ENCODE peak calls at places on chromosomes 13 and 19, in five cellular contexts. A is stomach, W is breast epithelium, P is adrenal gland, T is IMR-90. I is an unnamed sample.

GRCh38 chr13:30577381-30577780 is 40.3 kb upstream of the USPL1 start:
- DNase-seq in T (peak), W (no peak), P (peak), A (no peak), I (no peak)

GRCh38 chr13:72314210-72314609 is 413.2 kb downstream of the MZT1 start:
- DNase-seq in P (no peak), T (no peak), W (no peak), A (no peak), I (no peak)

GRCh38 chr13:73938375-73939070 is 195.7 kb downstream of the KLF12 start:
- DNase-seq in P (no peak), T (peak), A (no peak), W (no peak), I (no peak)

GRCh38 chr19:18156841-18157464 is 4.0 kb downstream of the PIK3R2 start:
- DNase-seq in W (peak), P (peak), A (peak), T (peak), I (peak)

GRCh38 chr13:51913421-51914136 is 51.8 kb downstream of the CCDC70 start:
- DNase-seq in A (no peak), T (no peak), P (no peak), W (no peak), I (no peak)

GRCh38 chr13:77846173-77846572 is 72.5 kb downstream of the EDNRB start:
- DNase-seq in A (no peak), T (no peak), W (no peak), P (no peak), I (no peak)

GRCh38 chr13:95982144-95982543 is 71.1 kb downstream of the UGGT2 start:
- DNase-seq in A (no peak), T (no peak), W (no peak), P (no peak), I (no peak)

GRCh38 chr13:43766766-43767165 is 20.0 kb downstream of the ENOX1 start:
- DNase-seq in W (no peak), T (no peak), A (no peak), P (no peak), I (peak)

GRCh38 chr19:1725100-1726064 is 27.9 kb upstream of the ONECUT3 start:
- DNase-seq in W (no peak), A (peak), T (peak), P (peak), I (peak)

GRCh38 chr13:98409281-98409680 is 167.6 kb downstream of the STK24 start:
- DNase-seq in P (no peak), A (no peak), W (no peak), T (no peak), I (no peak)

GRCh38 chr19:46350758-46351159 is 3.9 kb downstream of the PPP5C start:
- DNase-seq in P (no peak), A (no peak), T (no peak), W (no peak), I (no peak)

GRCh38 chr13:73060251-73061160 is 1.7 kb downstream of the KLF5 start:
- DNase-seq in W (peak), T (peak), A (no peak), P (no peak), I (no peak)

GRCh38 chr13:21234537-21234936 is 58.1 kb downstream of the MRPL57 start:
- DNase-seq in A (no peak), T (no peak), W (no peak), P (no peak), I (no peak)

GRCh38 chr19:10085641-10086031 is 481 bp upstream of the SHFL start:
- DNase-seq in A (no peak), T (no peak), W (no peak), P (peak), I (no peak)

GRCh38 chr19:13557756-13558398 is 51.6 kb upstream of the CACNA1A start:
- DNase-seq in A (no peak), P (no peak), W (no peak), T (no peak), I (no peak)

GRCh38 chr13:27194895-27195764 is 23.5 kb upstream of the USP12 start:
- DNase-seq in W (no peak), A (no peak), P (no peak), T (peak), I (no peak)

GRCh38 chr13:63696055-63696454 is 2280.4 kb upstream of the PCDH20 start:
- DNase-seq in A (no peak), P (no peak), W (no peak), T (peak), I (no peak)

GRCh38 chr19:35170359-35171061 is 16.0 kb downstream of the FXYD5 start:
- DNase-seq in W (no peak), A (no peak), P (no peak), T (no peak), I (peak)

GRCh38 chr13:63110431-63110830 is 1694.8 kb upstream of the PCDH20 start:
- DNase-seq in W (no peak), P (no peak), T (peak), A (no peak), I (no peak)

GRCh38 chr19:7533281-7533819 is 2.2 kb upstream of the PNPLA6 start:
- DNase-seq in A (peak), P (peak), W (peak), T (peak), I (peak)

GRCh38 chr19:37905936-37906867 is at the start of gene WDR87:
- DNase-seq in A (peak), P (peak), W (no peak), T (no peak), I (no peak)

GRCh38 chr19:29873024-29873800 is 61.4 kb downstream of the CCNE1 start:
- DNase-seq in W (no peak), A (peak), T (no peak), P (peak), I (peak)

GRCh38 chr19:11473725-11474124 is 7.1 kb downstream of the ELAVL3 start:
- DNase-seq in A (no peak), P (no peak), W (no peak), T (no peak), I (no peak)

GRCh38 chr13:91346848-91347211 is 657 bp upstream of the MIR17HG start:
- DNase-seq in T (no peak), A (no peak), W (no peak), P (no peak), I (no peak)

DNA sequence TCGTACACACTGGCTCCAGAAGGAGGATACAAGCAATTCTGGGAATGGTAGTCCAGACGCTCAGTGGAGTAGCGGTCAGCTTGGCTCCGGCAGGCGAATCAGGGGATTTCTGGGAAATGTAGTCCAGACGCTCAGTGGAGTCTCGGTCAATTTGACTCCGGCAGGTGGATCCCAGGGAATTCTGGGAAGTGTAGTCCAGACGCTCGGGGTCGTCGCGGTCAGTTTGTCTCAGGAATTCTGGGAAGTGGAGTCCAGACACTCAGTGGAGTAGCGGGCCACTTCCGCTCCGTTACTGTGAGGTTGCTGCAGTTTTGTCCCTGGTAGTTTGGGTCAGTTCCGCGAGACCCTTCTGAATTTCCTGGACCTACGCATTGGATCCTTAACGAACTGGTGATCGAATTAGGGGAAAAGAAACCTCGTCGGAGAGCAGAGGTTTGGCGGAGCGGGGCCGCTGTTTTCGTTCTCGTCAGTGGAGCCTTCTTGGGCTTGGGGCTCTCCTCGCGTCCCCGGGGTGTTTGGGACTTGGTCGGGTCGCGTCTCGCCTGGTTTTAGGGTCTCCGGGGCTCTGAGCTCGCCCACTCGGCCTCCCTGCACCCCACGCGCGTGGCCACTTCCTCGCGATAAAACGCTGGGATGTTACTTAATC is at the start of gene ZNF225:
- DNase-seq in T (peak), A (peak), W (peak), P (peak), I (peak)
- TF ChIP-seq POLR2A in T (peak), A (no peak), W (no peak), P (peak), I (peak)

GRCh38 chr13:25037057-25037813 is 58.7 kb upstream of the PABPC3 start:
- DNase-seq in A (peak), W (no peak), T (peak), P (peak), I (no peak)
- TF ChIP-seq CTCF in A (peak), W (peak), T (peak), P (peak), I (peak)

DNA sequence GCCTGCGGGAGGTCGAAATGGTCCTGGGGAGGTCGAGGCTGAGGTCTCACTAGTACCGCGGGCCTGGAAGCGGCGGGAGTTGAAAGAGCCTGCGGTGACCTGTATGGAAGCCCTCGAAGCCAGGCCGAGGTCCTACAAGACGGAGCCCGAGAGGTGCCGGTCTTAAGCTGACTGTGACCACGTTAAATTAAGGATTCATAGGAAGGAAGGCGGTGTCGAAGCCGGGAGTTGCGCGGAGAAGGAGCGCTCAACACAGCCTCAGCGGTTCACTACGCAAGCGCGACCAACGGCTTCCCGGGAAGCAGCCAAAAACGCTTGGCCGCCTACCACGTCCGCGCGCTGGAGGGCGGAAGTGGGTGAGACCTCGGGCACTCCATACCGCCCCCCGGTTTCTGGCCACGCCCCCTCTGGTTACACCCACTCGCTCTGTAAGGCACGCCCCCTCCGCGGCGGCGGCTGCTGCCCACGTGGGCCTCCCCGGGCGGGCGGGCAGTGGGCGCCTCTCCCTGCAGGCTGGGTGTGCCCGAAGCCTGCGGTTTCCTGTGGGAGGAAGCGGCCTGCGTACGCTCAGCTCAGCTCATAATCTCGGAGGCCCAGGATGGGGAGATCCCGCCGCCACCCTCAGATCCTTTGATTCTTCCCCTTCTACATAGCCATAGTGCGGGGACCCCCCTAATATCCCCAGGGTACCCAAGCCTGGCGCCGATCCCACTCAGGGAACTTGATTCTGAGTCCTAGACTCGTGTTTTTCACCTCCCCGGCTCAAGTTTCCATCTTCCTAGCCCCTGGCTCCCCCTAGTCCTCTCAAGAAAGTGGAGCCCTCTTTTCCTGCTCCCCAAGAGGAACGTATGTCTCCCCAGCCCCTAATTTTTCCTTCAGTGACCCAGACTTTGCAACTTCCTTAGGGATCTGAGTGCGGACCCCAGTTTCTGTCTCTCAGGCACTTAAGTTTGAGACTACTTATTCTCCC is 3.4 kb upstream of the EMP3 start:
- DNase-seq in T (peak), W (peak), P (peak), A (peak), I (peak)
- TF ChIP-seq POLR2A in T (peak), W (peak), P (peak), A (peak), I (peak)

DNA sequence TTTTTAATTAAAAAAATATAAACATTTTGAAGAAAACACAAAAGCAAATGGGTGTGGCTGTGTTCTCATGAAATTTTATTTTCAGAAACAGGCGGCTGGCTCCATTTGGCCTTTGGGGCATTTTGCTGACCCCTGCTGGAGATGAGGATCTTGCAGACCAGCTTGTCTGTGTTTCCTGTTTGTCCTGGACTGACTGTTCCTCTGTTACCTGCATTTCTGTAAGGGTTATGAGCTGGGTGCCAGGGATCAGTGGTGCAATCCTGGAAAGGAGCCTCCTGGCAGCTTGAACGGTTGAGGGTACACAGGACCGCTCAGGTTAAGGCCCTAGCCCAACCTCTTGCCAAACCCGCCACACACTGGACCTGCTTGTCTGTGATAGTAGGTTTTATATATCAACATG is 49.9 kb downstream of the ZNF787 start:
- DNase-seq in W (no peak), P (no peak), A (no peak), T (no peak), I (no peak)
- TF ChIP-seq CTCF in W (no peak), P (no peak), A (no peak), T (no peak), I (no peak)

DNA sequence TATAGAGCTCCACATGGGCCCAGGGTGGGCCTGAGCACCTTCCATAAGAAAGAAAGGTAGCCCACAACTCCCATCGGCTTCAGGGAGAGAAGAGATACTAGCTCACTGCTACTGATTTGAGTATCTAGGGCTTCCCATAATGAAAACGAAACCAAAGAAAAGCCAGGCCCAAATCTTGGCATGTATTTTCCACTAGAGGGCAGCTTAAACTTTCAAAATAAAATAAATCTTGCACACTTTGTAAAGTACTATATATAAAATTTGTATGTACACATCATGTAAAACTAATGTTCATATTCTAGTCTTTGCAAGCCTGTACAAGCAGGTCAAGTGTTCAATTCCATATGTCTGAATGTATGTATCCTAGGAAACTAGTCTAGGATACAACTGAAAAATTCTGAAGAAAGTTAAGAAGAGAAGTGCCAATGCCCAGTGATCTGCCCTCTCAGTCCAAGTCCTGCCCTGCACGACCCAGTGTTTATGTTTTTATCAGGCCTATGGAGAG is 475.9 kb downstream of the UQCRFS1 start:
- DNase-seq in T (peak), W (no peak), A (no peak), P (no peak), I (peak)
- TF ChIP-seq POLR2A in T (no peak), W (no peak), A (no peak), P (no peak), I (no peak)

GRCh38 chr19:28213476-28214082 is 999.4 kb downstream of the UQCRFS1 start:
- DNase-seq in T (no peak), A (no peak), W (no peak), P (peak), I (no peak)
- TF ChIP-seq CTCF in T (no peak), A (no peak), W (no peak), P (no peak), I (no peak)

DNA sequence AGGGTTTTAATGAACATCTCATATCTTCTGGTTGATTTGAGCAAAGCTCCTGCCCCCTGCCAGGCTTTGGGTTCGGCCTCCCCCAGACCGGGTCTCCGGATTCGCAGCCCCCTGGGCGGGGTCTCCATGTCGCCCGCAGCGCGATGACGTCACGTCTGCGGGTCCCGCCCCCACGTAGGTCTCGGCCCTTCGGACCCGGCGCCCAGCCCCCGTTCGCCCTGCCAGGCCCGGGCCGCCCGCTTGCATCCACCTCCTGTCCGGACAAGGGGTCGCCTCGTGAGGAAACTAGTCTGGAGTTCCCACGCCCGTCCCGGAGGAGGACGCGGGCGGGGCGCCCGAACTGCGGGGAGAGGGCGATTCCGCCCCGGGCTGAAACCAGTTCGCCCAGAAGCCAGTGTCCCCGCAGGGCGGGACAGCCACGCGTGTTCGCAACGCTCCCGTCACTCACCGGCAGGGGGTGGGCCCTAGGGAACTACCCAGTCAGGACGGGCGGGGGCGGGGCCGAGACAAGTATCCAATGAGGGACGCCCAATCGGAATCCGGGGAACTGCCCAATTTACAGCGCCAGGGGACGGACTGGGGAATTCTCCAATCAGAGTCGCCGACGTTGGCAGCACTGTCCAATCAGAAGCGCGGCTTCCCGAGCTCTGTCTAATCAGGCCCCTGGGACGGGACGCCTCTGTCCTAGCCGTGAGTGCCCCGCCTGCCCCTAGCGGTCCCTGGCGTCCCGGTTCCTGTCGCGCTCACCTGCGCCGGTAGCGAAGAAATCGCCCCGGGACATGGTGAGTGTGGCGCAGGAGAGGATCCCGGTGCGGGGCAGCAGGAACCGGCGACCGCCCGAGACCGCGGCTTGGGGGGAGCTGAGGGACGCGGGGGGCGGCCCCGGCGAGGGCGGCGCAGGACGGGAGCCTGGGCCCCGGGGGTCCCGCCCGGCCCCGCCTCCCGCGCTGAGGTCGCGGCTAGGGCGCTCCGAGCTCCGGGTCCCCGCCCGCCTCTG is at the start of gene ZNF555:
- DNase-seq in T (peak), P (peak), W (peak), A (peak), I (peak)
- TF ChIP-seq POLR2A in T (peak), P (peak), W (no peak), A (no peak), I (peak)

DNA sequence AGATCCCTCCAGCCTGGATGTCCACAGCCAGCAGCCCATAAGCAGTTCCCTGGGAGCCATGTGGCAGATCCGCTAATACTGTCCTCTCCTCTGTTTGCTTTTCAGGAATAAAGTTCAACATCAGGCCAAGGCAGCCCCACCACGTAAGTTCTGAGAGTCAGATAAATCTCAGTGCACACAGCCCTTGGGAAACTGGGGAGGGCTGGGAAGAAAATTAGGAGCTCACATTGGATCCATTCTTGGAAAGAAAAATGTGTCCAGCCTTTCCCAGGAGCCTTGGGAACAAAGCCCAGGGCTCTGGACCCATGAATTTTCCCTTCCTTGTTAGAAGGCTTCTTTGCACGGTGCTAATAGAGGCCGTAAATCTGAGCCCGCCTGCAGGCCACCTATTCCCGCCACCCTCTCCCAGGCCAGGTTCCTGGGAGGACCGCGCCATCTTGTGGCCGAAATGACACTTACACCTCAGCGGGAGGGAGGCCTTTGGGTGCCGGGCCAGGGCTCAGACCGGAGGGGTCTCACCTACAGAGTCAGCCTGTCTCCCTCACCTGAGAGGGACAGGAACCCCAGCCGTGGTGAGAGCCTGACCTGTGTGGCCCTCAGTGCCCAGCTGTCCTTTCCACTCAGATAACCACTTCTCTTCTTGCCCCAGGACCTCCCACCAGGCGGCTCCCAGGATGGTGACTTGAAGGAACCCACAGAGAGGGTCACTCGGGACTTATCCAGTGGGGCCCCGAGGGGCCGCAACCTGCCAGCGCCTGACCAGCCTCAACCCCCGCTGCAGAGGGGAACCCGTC is 25.2 kb upstream of the KCTD15 start:
- DNase-seq in W (peak), T (peak), A (peak), P (peak), I (peak)
- TF ChIP-seq CTCF in W (peak), T (peak), A (peak), P (peak), I (peak)

GRCh38 chr13:114313061-114313860 is 1.0 kb upstream of the CHAMP1 start:
- DNase-seq in T (peak), P (peak), A (no peak), W (no peak), I (no peak)
- TF ChIP-seq POLR2A in T (no peak), P (no peak), A (no peak), W (no peak), I (no peak)